ENCODE peak calls at places on chromosomes 2 and 18, in four cellular contexts. E, K, Y and Z are unnamed samples.

GRCh38 chr2:240240017-240240416 is 99.6 kb upstream of the OTOS start:
- DNase-seq in Y (no peak), K (no peak), E (no peak), Z (no peak)

GRCh38 chr18:37309861-37310260 is 255.7 kb downstream of the CELF4 start:
- DNase-seq in E (no peak), Y (no peak), K (peak), Z (no peak)

GRCh38 chr18:13513015-13513414 is 213.3 kb downstream of the FAM210A start:
- DNase-seq in E (peak), K (no peak), Y (no peak), Z (no peak)

GRCh38 chr2:230575640-230576324 is 136.9 kb upstream of the CAB39 start:
- DNase-seq in K (no peak), E (no peak), Y (no peak), Z (no peak)

GRCh38 chr2:231687133-231687852 is 21.0 kb upstream of the PTMA start:
- DNase-seq in E (no peak), K (peak), Y (no peak), Z (no peak)

GRCh38 chr2:18915227-18915626 is 325.9 kb upstream of the NT5C1B start:
- DNase-seq in K (no peak), Y (no peak), E (no peak), Z (no peak)

GRCh38 chr2:152826880-152827279 is 108.5 kb downstream of the ARL6IP6 start:
- DNase-seq in K (peak), Y (no peak), E (no peak), Z (no peak)

GRCh38 chr18:32711862-32712261 is 61.0 kb downstream of the KLHL14 start:
- DNase-seq in Y (no peak), K (no peak), E (no peak), Z (no peak)

GRCh38 chr2:42792583-42793313 is at the start of gene HAAO:
- DNase-seq in K (no peak), E (no peak), Y (peak), Z (no peak)
- TF ChIP-seq POLR2A in K (no peak), E (peak), Y (peak), Z (no peak)

GRCh38 chr2:140085674-140086073 is 1305.5 kb upstream of the NXPH2 start:
- DNase-seq in Y (no peak), K (no peak), E (no peak), Z (no peak)
- TF ChIP-seq CTCF in Y (no peak), K (peak), E (no peak), Z (no peak)

GRCh38 chr2:106885981-106886915 is at the start of gene ST6GAL2:
- DNase-seq in Y (no peak), K (peak), E (no peak), Z (no peak)
- TF ChIP-seq EP300 in Y (no peak), K (no peak), E (no peak), Z (no peak)

GRCh38 chr2:24276349-24276899 is 83.9 kb downstream of the ITSN2 start:
- DNase-seq in K (no peak), E (no peak), Y (no peak), Z (no peak)
- TF ChIP-seq POLR2A in K (no peak), E (no peak), Y (no peak), Z (no peak)

GRCh38 chr2:79861059-79861374 is 348.2 kb downstream of the CTNNA2 start:
- DNase-seq in Y (no peak), E (no peak), K (no peak), Z (no peak)
- TF ChIP-seq CTCF in Y (no peak), E (no peak), K (no peak), Z (no peak)

GRCh38 chr2:118721817-118722551 is 125.5 kb downstream of the EN1 start:
- DNase-seq in K (no peak), E (no peak), Y (no peak), Z (no peak)
- TF ChIP-seq EP300 in K (no peak), E (no peak), Y (no peak), Z (no peak)

GRCh38 chr18:58670561-58671121 is 624 bp upstream of the MALT1 start:
- DNase-seq in E (peak), K (peak), Y (no peak), Z (no peak)
- TF ChIP-seq POLR2A in E (no peak), K (no peak), Y (no peak), Z (no peak)

DNA sequence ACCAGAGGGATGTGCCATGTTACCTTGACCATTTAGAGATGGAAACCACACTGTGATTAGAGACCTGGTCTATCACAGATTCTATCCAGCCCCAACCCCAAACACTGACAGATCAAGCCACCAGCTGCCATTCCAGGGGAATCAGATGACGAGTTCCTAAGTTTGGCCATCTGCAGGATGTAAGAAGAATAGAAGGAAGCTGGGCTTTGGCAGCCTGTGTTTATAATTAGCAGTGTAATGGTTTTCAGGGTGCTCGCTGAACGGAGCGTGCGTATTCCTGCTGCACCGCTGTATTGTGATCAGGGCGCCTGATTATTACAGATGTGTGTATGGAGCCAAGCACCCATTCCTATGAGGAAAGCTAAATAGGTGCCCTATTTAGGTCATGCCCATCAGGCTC is 138.1 kb downstream of the LRRC30 start:
- DNase-seq in Y (no peak), E (no peak), K (no peak), Z (no peak)
- TF ChIP-seq CTCF in Y (no peak), E (no peak), K (no peak), Z (no peak)